ENCODE peak calls at places on chromosomes 5 and 9, in seven cellular contexts. I, L, N, A, H, Q and S are unnamed samples.

GRCh38 chr5:146751054-146751453 is 127.5 kb downstream of the PPP2R2B start:
- DNase-seq in I (no peak), L (no peak), N (no peak), A (no peak), H (no peak), Q (no peak), S (no peak)

GRCh38 chr5:95142145-95142544 is 142.7 kb downstream of the MCTP1 start:
- DNase-seq in I (no peak), L (no peak), N (no peak), A (no peak), H (no peak), Q (no peak), S (no peak)

GRCh38 chr5:52743970-52744369 is 43.7 kb upstream of the ITGA1 start:
- DNase-seq in I (no peak), L (no peak), N (peak), A (no peak), H (no peak), Q (no peak), S (no peak)

GRCh38 chr9:132923346-132923902 is 21.0 kb downstream of the TSC1 start:
- DNase-seq in I (no peak), L (no peak), N (peak), A (no peak), H (no peak), Q (no peak), S (peak)

GRCh38 chr5:79552984-79553383 is 39.0 kb upstream of the HOMER1 start:
- DNase-seq in I (no peak), L (no peak), N (no peak), A (no peak), H (no peak), Q (no peak), S (no peak)

GRCh38 chr5:179114756-179115155 is 54.6 kb downstream of the ZNF354C start:
- DNase-seq in I (no peak), L (no peak), N (no peak), A (no peak), H (no peak), Q (no peak), S (no peak)

GRCh38 chr5:93589812-93590215 is 6.8 kb downstream of the NR2F1 start:
- DNase-seq in I (no peak), L (no peak), N (no peak), A (no peak), H (peak), Q (no peak), S (no peak)

GRCh38 chr5:128349044-128349629 is 188.9 kb downstream of the FBN2 start:
- DNase-seq in I (no peak), L (peak), N (peak), A (no peak), H (no peak), Q (no peak), S (peak)

GRCh38 chr9:108002296-108003056 is 512.9 kb upstream of the KLF4 start:
- DNase-seq in I (no peak), L (peak), N (no peak), A (no peak), H (no peak), Q (no peak), S (no peak)

GRCh38 chr9:10366171-10366779 is 246.5 kb downstream of the PTPRD start:
- DNase-seq in I (no peak), L (peak), N (peak), A (peak), H (peak), Q (no peak), S (peak)

GRCh38 chr9:95065224-95065623 is 252.3 kb downstream of the FANCC start:
- DNase-seq in I (no peak), L (no peak), N (peak), A (no peak), H (no peak), Q (no peak), S (no peak)

GRCh38 chr5:125409496-125410351 is 663.3 kb upstream of the ZNF608 start:
- DNase-seq in I (no peak), L (peak), N (no peak), A (no peak), H (peak), Q (no peak), S (peak)

GRCh38 chr5:111248571-111248970 is 24.4 kb downstream of the CAMK4 start:
- DNase-seq in I (no peak), L (no peak), N (no peak), A (no peak), H (no peak), Q (no peak), S (no peak)

GRCh38 chr9:126480810-126481209 is 132.9 kb upstream of the LMX1B start:
- DNase-seq in I (no peak), L (no peak), N (no peak), A (no peak), H (no peak), Q (no peak), S (no peak)

GRCh38 chr5:93582677-93583524 is at the start of gene NR2F1:
- DNase-seq in I (peak), L (peak), N (peak), A (no peak), H (peak), Q (peak), S (peak)

GRCh38 chr9:33162721-33163311 is 4.3 kb downstream of the B4GALT1 start:
- DNase-seq in I (no peak), L (peak), N (peak), A (no peak), H (no peak), Q (no peak), S (peak)

GRCh38 chr5:145062280-145062679 is 772.9 kb downstream of the PRELID2 start:
- DNase-seq in I (no peak), L (peak), N (no peak), A (no peak), H (no peak), Q (no peak), S (no peak)